ENCODE peak calls at places on chromosomes 3 and 15, in nine cellular contexts. One of them, this sample, is unnamed.

GRCh38 chr3:75329713-75330112 is 334.4 kb upstream of the FRG2C start:
- DNase-seq in adrenal gland: no peak
- DNase-seq in CD4-positive, alpha-beta T cell: no peak
- DNase-seq in tibial artery: no peak
- DNase-seq in H9: no peak
- DNase-seq in left lung: no peak
- DNase-seq in esophagus squamous epithelium: no peak
- DNase-seq in A549: no peak
- DNase-seq in caudate nucleus: no peak
- DNase-seq in this sample: no peak

GRCh38 chr3:142148871-142149860 is at the start of gene TFDP2:
- DNase-seq in left lung: peak
- DNase-seq in esophagus squamous epithelium: peak
- DNase-seq in H9: peak
- DNase-seq in adrenal gland: peak
- DNase-seq in CD4-positive, alpha-beta T cell: peak
- DNase-seq in tibial artery: peak
- DNase-seq in A549: peak
- DNase-seq in caudate nucleus: peak
- DNase-seq in this sample: peak

GRCh38 chr3:153614563-153614962 is 452.5 kb downstream of the RAP2B start:
- DNase-seq in esophagus squamous epithelium: no peak
- DNase-seq in CD4-positive, alpha-beta T cell: no peak
- DNase-seq in A549: peak
- DNase-seq in left lung: no peak
- DNase-seq in adrenal gland: no peak
- DNase-seq in tibial artery: no peak
- DNase-seq in H9: no peak
- DNase-seq in caudate nucleus: no peak
- DNase-seq in this sample: peak

GRCh38 chr15:77180757-77181156 is 109.8 kb upstream of the TSPAN3 start:
- DNase-seq in adrenal gland: no peak
- DNase-seq in tibial artery: no peak
- DNase-seq in CD4-positive, alpha-beta T cell: no peak
- DNase-seq in caudate nucleus: no peak
- DNase-seq in esophagus squamous epithelium: no peak
- DNase-seq in left lung: no peak
- DNase-seq in H9: no peak
- DNase-seq in A549: no peak
- DNase-seq in this sample: no peak

GRCh38 chr3:43180027-43180426 is 74.1 kb upstream of the POMGNT2 start:
- DNase-seq in H9: no peak
- DNase-seq in adrenal gland: peak
- DNase-seq in caudate nucleus: no peak
- DNase-seq in left lung: no peak
- DNase-seq in tibial artery: no peak
- DNase-seq in A549: no peak
- DNase-seq in esophagus squamous epithelium: no peak
- DNase-seq in CD4-positive, alpha-beta T cell: no peak
- DNase-seq in this sample: no peak

GRCh38 chr3:126753191-126754160 is 49.4 kb downstream of the CHCHD6 start:
- DNase-seq in tibial artery: no peak
- DNase-seq in H9: no peak
- DNase-seq in adrenal gland: no peak
- DNase-seq in caudate nucleus: no peak
- DNase-seq in left lung: no peak
- DNase-seq in esophagus squamous epithelium: no peak
- DNase-seq in A549: no peak
- DNase-seq in CD4-positive, alpha-beta T cell: no peak
- DNase-seq in this sample: no peak

GRCh38 chr3:127074900-127075360 is 92.0 kb downstream of the PLXNA1 start:
- DNase-seq in caudate nucleus: no peak
- DNase-seq in esophagus squamous epithelium: no peak
- DNase-seq in H9: no peak
- DNase-seq in A549: no peak
- DNase-seq in CD4-positive, alpha-beta T cell: no peak
- DNase-seq in left lung: no peak
- DNase-seq in tibial artery: peak
- DNase-seq in adrenal gland: peak
- DNase-seq in this sample: no peak

GRCh38 chr3:71074416-71074815 is 509.1 kb downstream of the FOXP1 start:
- DNase-seq in left lung: no peak
- DNase-seq in H9: no peak
- DNase-seq in tibial artery: no peak
- DNase-seq in CD4-positive, alpha-beta T cell: no peak
- DNase-seq in A549: no peak
- DNase-seq in esophagus squamous epithelium: no peak
- DNase-seq in caudate nucleus: no peak
- DNase-seq in adrenal gland: no peak
- DNase-seq in this sample: no peak

GRCh38 chr15:41032079-41032328 is 78.7 kb downstream of the CHAC1 start:
- DNase-seq in adrenal gland: no peak
- DNase-seq in H9: no peak
- DNase-seq in left lung: no peak
- DNase-seq in tibial artery: no peak
- DNase-seq in caudate nucleus: no peak
- DNase-seq in A549: no peak
- DNase-seq in esophagus squamous epithelium: no peak
- DNase-seq in CD4-positive, alpha-beta T cell: no peak
- DNase-seq in this sample: no peak

GRCh38 chr3:169457807-169458206 is 205.7 kb downstream of the MECOM start:
- DNase-seq in A549: no peak
- DNase-seq in caudate nucleus: no peak
- DNase-seq in tibial artery: no peak
- DNase-seq in esophagus squamous epithelium: no peak
- DNase-seq in H9: no peak
- DNase-seq in CD4-positive, alpha-beta T cell: no peak
- DNase-seq in left lung: no peak
- DNase-seq in adrenal gland: no peak
- DNase-seq in this sample: no peak

GRCh38 chr15:66047321-66048024 is 178.2 kb downstream of the RAB11A start:
- DNase-seq in H9: no peak
- DNase-seq in A549: no peak
- DNase-seq in tibial artery: no peak
- DNase-seq in esophagus squamous epithelium: no peak
- DNase-seq in caudate nucleus: no peak
- DNase-seq in CD4-positive, alpha-beta T cell: no peak
- DNase-seq in left lung: no peak
- DNase-seq in adrenal gland: no peak
- DNase-seq in this sample: no peak

GRCh38 chr15:38558714-38559059 is 5.9 kb downstream of the RASGRP1 start:
- DNase-seq in adrenal gland: no peak
- DNase-seq in esophagus squamous epithelium: no peak
- DNase-seq in tibial artery: no peak
- DNase-seq in A549: no peak
- DNase-seq in caudate nucleus: no peak
- DNase-seq in left lung: no peak
- DNase-seq in H9: no peak
- DNase-seq in CD4-positive, alpha-beta T cell: no peak
- DNase-seq in this sample: no peak

GRCh38 chr15:65376767-65377104 is 1.1 kb downstream of the IGDCC3 start:
- DNase-seq in left lung: no peak
- DNase-seq in H9: peak
- DNase-seq in caudate nucleus: no peak
- DNase-seq in A549: no peak
- DNase-seq in tibial artery: no peak
- DNase-seq in CD4-positive, alpha-beta T cell: no peak
- DNase-seq in adrenal gland: no peak
- DNase-seq in esophagus squamous epithelium: no peak
- DNase-seq in this sample: no peak

GRCh38 chr15:40095381-40096093 is 13.1 kb downstream of the BMF start:
- DNase-seq in caudate nucleus: no peak
- DNase-seq in A549: no peak
- DNase-seq in tibial artery: no peak
- DNase-seq in CD4-positive, alpha-beta T cell: no peak
- DNase-seq in adrenal gland: no peak
- DNase-seq in left lung: no peak
- DNase-seq in H9: no peak
- DNase-seq in esophagus squamous epithelium: no peak
- DNase-seq in this sample: no peak

GRCh38 chr15:69088300-69088965 is 72.0 kb upstream of the GLCE start:
- DNase-seq in left lung: no peak
- DNase-seq in adrenal gland: no peak
- DNase-seq in esophagus squamous epithelium: no peak
- DNase-seq in CD4-positive, alpha-beta T cell: no peak
- DNase-seq in A549: no peak
- DNase-seq in H9: peak
- DNase-seq in caudate nucleus: no peak
- DNase-seq in tibial artery: no peak
- DNase-seq in this sample: no peak

GRCh38 chr15:80840173-80841130 is 61.3 kb downstream of the CEMIP start:
- DNase-seq in esophagus squamous epithelium: no peak
- DNase-seq in left lung: no peak
- DNase-seq in H9: no peak
- DNase-seq in caudate nucleus: no peak
- DNase-seq in A549: no peak
- DNase-seq in tibial artery: no peak
- DNase-seq in adrenal gland: no peak
- DNase-seq in CD4-positive, alpha-beta T cell: no peak
- DNase-seq in this sample: no peak

GRCh38 chr3:74121761-74122160 is 492.7 kb downstream of the CNTN3 start:
- DNase-seq in left lung: no peak
- DNase-seq in caudate nucleus: no peak
- DNase-seq in adrenal gland: no peak
- DNase-seq in A549: no peak
- DNase-seq in CD4-positive, alpha-beta T cell: no peak
- DNase-seq in tibial artery: no peak
- DNase-seq in H9: no peak
- DNase-seq in esophagus squamous epithelium: no peak
- DNase-seq in this sample: no peak

GRCh38 chr15:58957101-58957973 is 23.9 kb upstream of the SLTM start:
- DNase-seq in left lung: no peak
- DNase-seq in caudate nucleus: no peak
- DNase-seq in H9: peak
- DNase-seq in esophagus squamous epithelium: no peak
- DNase-seq in CD4-positive, alpha-beta T cell: peak
- DNase-seq in A549: peak
- DNase-seq in tibial artery: peak
- DNase-seq in adrenal gland: peak
- DNase-seq in this sample: peak

GRCh38 chr15:77144492-77145070 is 73.7 kb upstream of the TSPAN3 start:
- DNase-seq in left lung: no peak
- DNase-seq in CD4-positive, alpha-beta T cell: no peak
- DNase-seq in H9: no peak
- DNase-seq in tibial artery: no peak
- DNase-seq in A549: no peak
- DNase-seq in esophagus squamous epithelium: no peak
- DNase-seq in adrenal gland: no peak
- DNase-seq in caudate nucleus: no peak
- DNase-seq in this sample: no peak

GRCh38 chr3:134211797-134212196 is 38.9 kb downstream of the RYK start:
- DNase-seq in adrenal gland: peak
- DNase-seq in esophagus squamous epithelium: no peak
- DNase-seq in left lung: no peak
- DNase-seq in A549: peak
- DNase-seq in CD4-positive, alpha-beta T cell: no peak
- DNase-seq in tibial artery: no peak
- DNase-seq in caudate nucleus: no peak
- DNase-seq in H9: peak
- DNase-seq in this sample: peak

GRCh38 chr15:59522988-59523461 is 85.0 kb downstream of the FAM81A start:
- DNase-seq in caudate nucleus: no peak
- DNase-seq in adrenal gland: no peak
- DNase-seq in tibial artery: no peak
- DNase-seq in CD4-positive, alpha-beta T cell: peak
- DNase-seq in left lung: no peak
- DNase-seq in A549: no peak
- DNase-seq in H9: no peak
- DNase-seq in esophagus squamous epithelium: no peak
- DNase-seq in this sample: no peak

GRCh38 chr3:152222327-152222726 is 46.4 kb upstream of the MBNL1 start:
- DNase-seq in esophagus squamous epithelium: no peak
- DNase-seq in CD4-positive, alpha-beta T cell: no peak
- DNase-seq in tibial artery: no peak
- DNase-seq in H9: no peak
- DNase-seq in caudate nucleus: no peak
- DNase-seq in left lung: no peak
- DNase-seq in adrenal gland: no peak
- DNase-seq in A549: no peak
- DNase-seq in this sample: no peak

GRCh38 chr15:39230205-39230916 is 350.5 kb upstream of the THBS1 start:
- DNase-seq in caudate nucleus: no peak
- DNase-seq in H9: no peak
- DNase-seq in A549: no peak
- DNase-seq in left lung: no peak
- DNase-seq in tibial artery: no peak
- DNase-seq in esophagus squamous epithelium: no peak
- DNase-seq in adrenal gland: peak
- DNase-seq in CD4-positive, alpha-beta T cell: no peak
- DNase-seq in this sample: no peak

GRCh38 chr3:119831941-119832371 is 50.1 kb downstream of the NR1I2 start:
- DNase-seq in tibial artery: no peak
- DNase-seq in left lung: no peak
- DNase-seq in adrenal gland: no peak
- DNase-seq in H9: no peak
- DNase-seq in caudate nucleus: no peak
- DNase-seq in esophagus squamous epithelium: no peak
- DNase-seq in A549: no peak
- DNase-seq in CD4-positive, alpha-beta T cell: no peak
- DNase-seq in this sample: no peak
- H3K27ac ChIP-seq in tibial artery: no peak
- H3K27ac ChIP-seq in left lung: no peak
- H3K27ac ChIP-seq in adrenal gland: no peak
- H3K27ac ChIP-seq in H9: no peak
- H3K27ac ChIP-seq in caudate nucleus: no peak
- H3K27ac ChIP-seq in esophagus squamous epithelium: no peak
- H3K27ac ChIP-seq in A549: no peak
- H3K27ac ChIP-seq in CD4-positive, alpha-beta T cell: no peak
- H3K27ac ChIP-seq in this sample: no peak

GRCh38 chr15:78429477-78429876 is 8.5 kb upstream of the IREB2 start:
- DNase-seq in caudate nucleus: no peak
- DNase-seq in CD4-positive, alpha-beta T cell: no peak
- DNase-seq in left lung: no peak
- DNase-seq in adrenal gland: no peak
- DNase-seq in tibial artery: no peak
- DNase-seq in esophagus squamous epithelium: no peak
- DNase-seq in A549: no peak
- DNase-seq in H9: no peak
- DNase-seq in this sample: no peak
- H3K27ac ChIP-seq in caudate nucleus: no peak
- H3K27ac ChIP-seq in CD4-positive, alpha-beta T cell: no peak
- H3K27ac ChIP-seq in left lung: no peak
- H3K27ac ChIP-seq in adrenal gland: no peak
- H3K27ac ChIP-seq in tibial artery: no peak
- H3K27ac ChIP-seq in esophagus squamous epithelium: no peak
- H3K27ac ChIP-seq in A549: no peak
- H3K27ac ChIP-seq in H9: no peak
- H3K27ac ChIP-seq in this sample: no peak

GRCh38 chr3:190086191-190086590 is 34.5 kb downstream of the P3H2 start:
- DNase-seq in tibial artery: no peak
- DNase-seq in adrenal gland: no peak
- DNase-seq in A549: no peak
- DNase-seq in left lung: no peak
- DNase-seq in esophagus squamous epithelium: no peak
- DNase-seq in H9: peak
- DNase-seq in caudate nucleus: no peak
- DNase-seq in CD4-positive, alpha-beta T cell: no peak
- DNase-seq in this sample: no peak
- H3K27ac ChIP-seq in tibial artery: no peak
- H3K27ac ChIP-seq in adrenal gland: no peak
- H3K27ac ChIP-seq in A549: peak
- H3K27ac ChIP-seq in left lung: no peak
- H3K27ac ChIP-seq in esophagus squamous epithelium: no peak
- H3K27ac ChIP-seq in H9: no peak
- H3K27ac ChIP-seq in caudate nucleus: no peak
- H3K27ac ChIP-seq in CD4-positive, alpha-beta T cell: no peak
- H3K27ac ChIP-seq in this sample: no peak

GRCh38 chr15:31489801-31490646 is 163.4 kb downstream of the KLF13 start:
- DNase-seq in left lung: no peak
- DNase-seq in A549: peak
- DNase-seq in CD4-positive, alpha-beta T cell: no peak
- DNase-seq in esophagus squamous epithelium: no peak
- DNase-seq in adrenal gland: peak
- DNase-seq in caudate nucleus: peak
- DNase-seq in tibial artery: no peak
- DNase-seq in H9: peak
- DNase-seq in this sample: peak
- H3K27ac ChIP-seq in left lung: no peak
- H3K27ac ChIP-seq in A549: peak
- H3K27ac ChIP-seq in CD4-positive, alpha-beta T cell: no peak
- H3K27ac ChIP-seq in esophagus squamous epithelium: peak
- H3K27ac ChIP-seq in adrenal gland: no peak
- H3K27ac ChIP-seq in caudate nucleus: no peak
- H3K27ac ChIP-seq in tibial artery: no peak
- H3K27ac ChIP-seq in H9: no peak
- H3K27ac ChIP-seq in this sample: peak